ENCODE peak calls at places on chromosome 13, in nine cellular contexts. I, Z, Y, N, D, O, R, P and F are unnamed samples.

GRCh38 chr13:99289674-99290337 is 17.4 kb downstream of the GPR183 start:
- DNase-seq in D (no peak), Z (no peak), R (no peak), P (no peak), O (no peak), I (no peak), Y (no peak), N (no peak), F (peak; percentile 64)

GRCh38 chr13:113647351-113648217 is 10.4 kb downstream of the ATP4B start:
- DNase-seq in R (no peak), O (no peak), Y (no peak), N (no peak), D (peak; percentile 10), Z (no peak), P (no peak), I (no peak), F (no peak)

GRCh38 chr13:49791753-49792549 is 531 bp downstream of the KPNA3 start:
- DNase-seq in I (no peak), D (peak; percentile 63), N (peak; percentile 7), O (peak; percentile 15), P (peak; percentile 71), Y (no peak), R (peak; percentile 68), Z (peak; percentile 41), F (peak; percentile 45)

GRCh38 chr13:93227280-93227905 is 786 bp downstream of the GPC6 start:
- DNase-seq in R (no peak), Z (peak; percentile 62), Y (no peak), D (no peak), P (peak; percentile 78), N (no peak), O (no peak), I (no peak), F (no peak)

GRCh38 chr13:54241719-54242118 is 1213.1 kb downstream of the OLFM4 start:
- DNase-seq in Z (no peak), Y (no peak), O (no peak), P (no peak), D (no peak), R (no peak), N (no peak), I (no peak), F (no peak)

GRCh38 chr13:90105881-90106496 is 1241.5 kb upstream of the MIR17HG start:
- DNase-seq in I (no peak), N (no peak), P (no peak), D (no peak), R (no peak), Z (peak; percentile 45), Y (peak; percentile 3), O (no peak), F (no peak)

GRCh38 chr13:64877176-64877575 is 2353.0 kb downstream of the PCDH9 start:
- DNase-seq in O (no peak), P (no peak), Z (no peak), I (no peak), R (no peak), Y (no peak), D (no peak), N (no peak), F (no peak)

GRCh38 chr13:94031609-94032008 is 447.9 kb downstream of the DCT start:
- DNase-seq in O (no peak), R (no peak), N (no peak), Y (no peak), P (no peak), D (no peak), Z (no peak), I (no peak), F (no peak)

GRCh38 chr13:77084755-77085154 is 57.8 kb upstream of the FBXL3 start:
- DNase-seq in R (no peak), D (no peak), I (no peak), Z (no peak), P (no peak), O (no peak), Y (no peak), N (no peak), F (no peak)

GRCh38 chr13:57820924-57821323 is 189.4 kb downstream of the PCDH17 start:
- DNase-seq in P (no peak), O (no peak), D (no peak), Z (no peak), Y (no peak), I (no peak), N (no peak), R (no peak), F (no peak)

GRCh38 chr13:109145631-109146030 is 516.2 kb downstream of the MYO16 start:
- DNase-seq in Z (peak; percentile 72), P (no peak), I (no peak), R (peak; percentile 50), D (no peak), N (peak; percentile 68), O (no peak), Y (no peak), F (no peak)

GRCh38 chr13:34762312-34762711 is 179.8 kb upstream of the NBEA start:
- DNase-seq in I (no peak), O (no peak), Z (no peak), N (no peak), P (no peak), R (no peak), D (no peak), Y (no peak), F (no peak)

GRCh38 chr13:19838726-19839342 is 24.6 kb downstream of the ZMYM5 start:
- DNase-seq in R (no peak), O (no peak), Z (no peak), I (no peak), P (no peak), D (no peak), N (no peak), Y (peak; percentile 73), F (no peak)

GRCh38 chr13:86974995-86975328 is 696.2 kb upstream of the SLITRK5 start:
- DNase-seq in D (no peak), N (no peak), Y (no peak), Z (no peak), P (no peak), I (no peak), O (no peak), R (no peak), F (no peak)

GRCh38 chr13:63609574-63609973 is 2193.9 kb upstream of the PCDH20 start:
- DNase-seq in O (no peak), Y (no peak), Z (no peak), D (no peak), P (no peak), N (no peak), R (no peak), I (no peak), F (no peak)

GRCh38 chr13:30529085-30529815 is 63.5 kb upstream of the HMGB1 start:
- DNase-seq in Y (no peak), O (no peak), D (no peak), R (no peak), Z (no peak), N (no peak), P (no peak), I (no peak), F (no peak)

GRCh38 chr13:48906200-48906599 is 69.5 kb upstream of the FNDC3A start:
- DNase-seq in D (no peak), R (no peak), P (no peak), Z (no peak), O (no peak), I (no peak), Y (no peak), N (no peak), F (no peak)

GRCh38 chr13:25731037-25731436 is 320.8 kb downstream of the SHISA2 start:
- DNase-seq in R (no peak), N (no peak), D (no peak), I (no peak), O (no peak), Z (no peak), P (no peak), Y (no peak), F (no peak)